ENCODE peak calls at places on chromosomes 4 and X, in four cellular contexts. R is ELF-1, E is D341Med, Z is GM04503. U is an unnamed sample.

GRCh38 chrX:144259054-144259453 is 375.2 kb downstream of the UBE2NL start:
- DNase-seq in E (no peak), R (no peak), Z (no peak), U (no peak)

GRCh38 chr4:54473077-54473545 is 184.6 kb upstream of the KIT start:
- DNase-seq in E (no peak), Z (peak; percentile 57), R (peak; percentile 10), U (no peak)

GRCh38 chr4:141388483-141388882 is 167.8 kb downstream of the ZNF330 start:
- DNase-seq in E (no peak), R (no peak), Z (peak; percentile 76), U (no peak)

GRCh38 chrX:56564182-56564885 is 907 bp downstream of the UBQLN2 start:
- DNase-seq in Z (no peak), E (peak; percentile 24), R (peak; percentile 41), U (no peak)

GRCh38 chr4:139607302-139608060 is 51.5 kb upstream of the SETD7 start:
- DNase-seq in Z (no peak), E (no peak), R (peak; percentile 53), U (no peak)

GRCh38 chrX:112147206-112147605 is 64.6 kb upstream of the TRPC5 start:
- DNase-seq in R (peak; percentile 40), Z (no peak), E (peak; percentile 42), U (peak; percentile 15)

GRCh38 chr4:14167876-14168510 is 540.5 kb upstream of the BOD1L1 start:
- DNase-seq in E (no peak), Z (no peak), R (no peak), U (no peak)

GRCh38 chr4:17027495-17027894 is 129.1 kb upstream of the LDB2 start:
- DNase-seq in Z (peak; percentile 93), E (no peak), R (no peak), U (no peak)

GRCh38 chr4:43379001-43379400 is 486.5 kb downstream of the GRXCR1 start:
- DNase-seq in Z (no peak), E (no peak), R (no peak), U (no peak)

GRCh38 chr4:129350800-129351199 is 254.8 kb downstream of the C4orf33 start:
- DNase-seq in R (no peak), Z (no peak), E (no peak), U (no peak)

GRCh38 chr4:151173751-151174325 is 74.4 kb downstream of the RPS3A start:
- DNase-seq in R (no peak), Z (no peak), E (no peak), U (no peak)

GRCh38 chr4:53987761-53988171 is 76.6 kb downstream of the CHIC2 start:
- DNase-seq in Z (peak; percentile 37), E (no peak), R (no peak), U (no peak)

GRCh38 chr4:37400326-37400881 is 155.9 kb downstream of the NWD2 start:
- DNase-seq in Z (no peak), E (no peak), R (no peak), U (no peak)

GRCh38 chr4:53563824-53564223 is 27.5 kb downstream of the LNX1 start:
- DNase-seq in E (no peak), R (no peak), Z (no peak), U (no peak)

GRCh38 chr4:8330821-8331566 is 61.4 kb downstream of the HTRA3 start:
- DNase-seq in Z (no peak), R (no peak), E (no peak), U (no peak)

GRCh38 chr4:128536746-128537145 is 249.1 kb upstream of the PGRMC2 start:
- DNase-seq in Z (no peak), R (no peak), E (no peak), U (no peak)

GRCh38 chr4:149823770-149824221 is 8.2 kb upstream of the IQCM start:
- DNase-seq in Z (peak; percentile 93), R (no peak), E (no peak), U (no peak)

GRCh38 chrX:41721590-41721989 is 2.4 kb upstream of the GPR82 start:
- DNase-seq in Z (no peak), E (no peak), R (no peak), U (no peak)

GRCh38 chr4:1082215-1083182 is 30.9 kb downstream of the RNF212 start:
- DNase-seq in E (peak; percentile 42), Z (peak; percentile 61), R (no peak), U (no peak)

GRCh38 chrX:3204606-3205005 is 141.8 kb downstream of the MXRA5 start:
- DNase-seq in Z (no peak), R (no peak), E (no peak), U (no peak)